ENCODE peak calls at places on chromosome 16, in nine cellular contexts. F, P, B, R, T, G, Z, D and C are unnamed samples.
A peak's percentile ranks its signal among the peaks of the same experiment; 100 is the strongest.

GRCh38 chr16:56551796-56552738 is 12.8 kb upstream of the MT4 start:
- DNase-seq in P (peak; percentile 95), D (no peak), F (no peak), Z (no peak), B (no peak), T (no peak), G (no peak), R (no peak), C (no peak)

GRCh38 chr16:11670171-11671131 is 2.2 kb downstream of the SNN start:
- DNase-seq in P (peak; percentile 52), R (no peak), T (no peak), D (no peak), B (no peak), F (peak; percentile 43), G (no peak), Z (no peak), C (no peak)

GRCh38 chr16:84616515-84616914 is 1.4 kb downstream of the COTL1 start:
- DNase-seq in Z (no peak), G (no peak), D (peak; percentile 14), R (peak; percentile 17), T (peak; percentile 75), F (peak; percentile 47), P (no peak), B (peak; percentile 30), C (no peak)

GRCh38 chr16:80719573-80719972 is 84.8 kb downstream of the CDYL2 start:
- DNase-seq in F (peak; percentile 7), G (no peak), D (no peak), R (no peak), P (no peak), T (no peak), Z (no peak), B (no peak), C (no peak)

GRCh38 chr16:89602273-89602951 is 11.0 kb upstream of the DPEP1 start:
- DNase-seq in F (no peak), T (peak; percentile 87), D (peak; percentile 75), P (peak; percentile 63), G (peak; percentile 27), R (peak; percentile 38), Z (peak; percentile 89), B (peak; percentile 87), C (peak; percentile 42)

GRCh38 chr16:56789360-56789759 is 59.4 kb downstream of the NUP93 start:
- DNase-seq in G (no peak), D (peak; percentile 46), B (peak; percentile 70), T (no peak), R (peak; percentile 31), P (peak; percentile 77), F (peak; percentile 22), Z (peak; percentile 46), C (no peak)

GRCh38 chr16:12704492-12705111 is 99.1 kb downstream of the CPPED1 start:
- DNase-seq in Z (no peak), B (no peak), P (no peak), G (no peak), F (no peak), T (no peak), D (no peak), R (no peak), C (no peak)

GRCh38 chr16:81567987-81568748 is 123.6 kb downstream of the CMIP start:
- DNase-seq in R (no peak), D (peak; percentile 51), P (no peak), B (peak; percentile 39), F (no peak), G (peak; percentile 26), Z (peak; percentile 92), T (peak; percentile 71), C (no peak)

GRCh38 chr16:50093607-50094570 is 28.1 kb downstream of the HEATR3 start:
- DNase-seq in Z (no peak), D (no peak), P (peak; percentile 74), B (peak; percentile 89), T (no peak), R (no peak), G (no peak), F (peak; percentile 23), C (peak; percentile 1)

GRCh38 chr16:51762081-51762995 is 611.3 kb upstream of the SALL1 start:
- DNase-seq in B (peak; percentile 64), R (peak; percentile 27), P (peak; percentile 93), Z (peak; percentile 41), F (no peak), G (peak; percentile 53), T (peak; percentile 73), D (peak; percentile 38), C (peak; percentile 0)

GRCh38 chr16:30551781-30552180 is 6.4 kb downstream of the ZNF764 start:
- DNase-seq in F (peak; percentile 89), P (no peak), D (no peak), B (no peak), T (peak; percentile 88), Z (no peak), R (no peak), G (no peak), C (no peak)

GRCh38 chr16:886084-886543 is 84.7 kb downstream of the LMF1 start:
- DNase-seq in R (no peak), P (peak; percentile 78), Z (no peak), F (no peak), T (no peak), B (no peak), D (no peak), G (no peak), C (no peak)

GRCh38 chr16:12225816-12226480 is 249.4 kb downstream of the SNX29 start:
- DNase-seq in R (no peak), P (peak; percentile 37), T (no peak), B (no peak), Z (no peak), G (no peak), F (no peak), D (no peak), C (no peak)

GRCh38 chr16:80924372-80924978 is 82.2 kb downstream of the CMC2 start:
- DNase-seq in P (peak; percentile 49), T (peak; percentile 74), B (peak; percentile 80), D (peak; percentile 51), F (peak; percentile 12), R (no peak), G (no peak), Z (peak; percentile 83), C (peak; percentile 2)

GRCh38 chr16:78628526-78628925 is 529.1 kb downstream of the WWOX start:
- DNase-seq in Z (no peak), G (no peak), R (no peak), B (peak; percentile 5), D (no peak), T (no peak), P (no peak), F (no peak), C (no peak)

GRCh38 chr16:78200623-78201096 is 101.2 kb downstream of the WWOX start:
- DNase-seq in G (no peak), D (no peak), P (no peak), T (no peak), Z (no peak), F (no peak), R (no peak), B (no peak), C (no peak)

GRCh38 chr16:2475413-2476344 is 752 bp downstream of the TBC1D24 start:
- DNase-seq in F (peak; percentile 31), R (no peak), B (peak; percentile 10), T (peak; percentile 75), Z (no peak), G (no peak), D (no peak), P (no peak), C (no peak)

GRCh38 chr16:16933861-16934260 is 536.9 kb downstream of the XYLT1 start:
- DNase-seq in P (no peak), B (no peak), Z (no peak), D (no peak), G (no peak), T (no peak), F (no peak), R (no peak), C (no peak)

GRCh38 chr16:47578573-47578972 is 117.4 kb downstream of the PHKB start:
- DNase-seq in F (no peak), R (no peak), T (no peak), B (no peak), G (no peak), P (no peak), Z (no peak), D (no peak), C (no peak)

GRCh38 chr16:3665508-3665907 is 11.0 kb downstream of the DNASE1 start:
- DNase-seq in R (no peak), T (no peak), G (no peak), B (no peak), Z (no peak), P (no peak), F (peak; percentile 23), D (no peak), C (no peak)

GRCh38 chr16:81237282-81237681 is 1.2 kb upstream of the BCO1 start:
- DNase-seq in T (no peak), Z (no peak), B (no peak), P (peak; percentile 23), F (no peak), D (no peak), R (no peak), G (no peak), C (no peak)

GRCh38 chr16:1426734-1427451 is 4.0 kb upstream of the PERCC1 start:
- DNase-seq in F (no peak), R (no peak), B (no peak), Z (no peak), P (no peak), T (no peak), D (no peak), G (no peak), C (no peak)

GRCh38 chr16:9034056-9034455 is 57.4 kb upstream of the HAPSTR1 start:
- DNase-seq in F (no peak), R (no peak), Z (no peak), G (no peak), D (no peak), B (peak; percentile 41), T (no peak), P (no peak), C (no peak)

GRCh38 chr16:9366048-9366969 is 274.9 kb downstream of the HAPSTR1 start:
- DNase-seq in G (no peak), T (no peak), B (no peak), R (no peak), D (no peak), P (no peak), Z (no peak), F (no peak), C (no peak)

GRCh38 chr16:53581784-53582183 is 78.8 kb upstream of the AKTIP start:
- DNase-seq in Z (no peak), T (no peak), F (no peak), P (no peak), R (no peak), B (no peak), G (no peak), D (no peak), C (no peak)

GRCh38 chr16:27818231-27818630 is 245.3 kb downstream of the GSG1L start:
- DNase-seq in P (no peak), T (peak; percentile 12), D (no peak), F (no peak), R (no peak), B (no peak), Z (no peak), G (no peak), C (no peak)

GRCh38 chr16:73215482-73216377 is 167.8 kb upstream of the ZFHX3 start:
- DNase-seq in B (no peak), T (no peak), F (no peak), Z (no peak), P (no peak), R (no peak), G (no peak), D (no peak), C (no peak)

GRCh38 chr16:77905356-77905920 is 116.9 kb upstream of the CLEC3A start:
- DNase-seq in D (no peak), B (no peak), P (no peak), F (no peak), G (no peak), Z (no peak), T (no peak), R (no peak), C (no peak)

GRCh38 chr16:86854058-86854621 is 275.8 kb downstream of the FOXL1 start:
- DNase-seq in B (peak; percentile 96), G (peak; percentile 85), F (no peak), P (no peak), Z (no peak), R (no peak), T (no peak), D (no peak), C (no peak)

GRCh38 chr16:49605536-49606241 is 232.1 kb downstream of the C16orf78 start:
- DNase-seq in D (no peak), F (no peak), G (no peak), T (no peak), R (no peak), Z (no peak), B (no peak), P (no peak), C (no peak)

GRCh38 chr16:53504161-53504663 is 1.2 kb upstream of the AKTIP start:
- DNase-seq in F (peak; percentile 24), B (peak; percentile 56), T (peak; percentile 76), Z (no peak), D (peak; percentile 6), P (peak; percentile 57), G (no peak), R (no peak), C (no peak)